ENCODE peak calls at places on chromosomes 3 and 15, in four cellular contexts. One of them, this sample, is unnamed.

GRCh38 chr3:196016485-196016884 is 65.4 kb downstream of the TFRC start:
- DNase-seq in NCI-H1417: no peak
- DNase-seq in activated CD8-positive, alpha-beta memory T cell treated with anti-CD3 and anti-CD28 coated beads, Interleukin-2, amount 50 U/mL, for 4 hours: no peak
- DNase-seq in adipocyte: peak
- DNase-seq in this sample: no peak

GRCh38 chr3:128320551-128321340 is 145.9 kb downstream of the DNAJB8 start:
- DNase-seq in adipocyte: no peak
- DNase-seq in NCI-H1417: no peak
- DNase-seq in activated CD8-positive, alpha-beta memory T cell treated with anti-CD3 and anti-CD28 coated beads, Interleukin-2, amount 50 U/mL, for 4 hours: no peak
- DNase-seq in this sample: peak

GRCh38 chr3:11431319-11431718 is 159.1 kb downstream of the ATG7 start:
- DNase-seq in NCI-H1417: no peak
- DNase-seq in adipocyte: no peak
- DNase-seq in activated CD8-positive, alpha-beta memory T cell treated with anti-CD3 and anti-CD28 coated beads, Interleukin-2, amount 50 U/mL, for 4 hours: no peak
- DNase-seq in this sample: no peak

GRCh38 chr3:12977117-12977808 is 96.0 kb downstream of the IQSEC1 start:
- DNase-seq in adipocyte: no peak
- DNase-seq in NCI-H1417: peak
- DNase-seq in activated CD8-positive, alpha-beta memory T cell treated with anti-CD3 and anti-CD28 coated beads, Interleukin-2, amount 50 U/mL, for 4 hours: no peak
- DNase-seq in this sample: no peak

GRCh38 chr15:50685191-50685975 is 1.2 kb downstream of the TRPM7 start:
- DNase-seq in NCI-H1417: peak
- DNase-seq in activated CD8-positive, alpha-beta memory T cell treated with anti-CD3 and anti-CD28 coated beads, Interleukin-2, amount 50 U/mL, for 4 hours: no peak
- DNase-seq in adipocyte: peak
- DNase-seq in this sample: no peak

GRCh38 chr3:162142511-162142910 is 645.9 kb downstream of the OTOL1 start:
- DNase-seq in NCI-H1417: no peak
- DNase-seq in activated CD8-positive, alpha-beta memory T cell treated with anti-CD3 and anti-CD28 coated beads, Interleukin-2, amount 50 U/mL, for 4 hours: no peak
- DNase-seq in adipocyte: peak
- DNase-seq in this sample: no peak

GRCh38 chr3:62771331-62772097 is 103.7 kb downstream of the CADPS start:
- DNase-seq in adipocyte: no peak
- DNase-seq in NCI-H1417: no peak
- DNase-seq in activated CD8-positive, alpha-beta memory T cell treated with anti-CD3 and anti-CD28 coated beads, Interleukin-2, amount 50 U/mL, for 4 hours: no peak
- DNase-seq in this sample: no peak

GRCh38 chr15:35545316-35545824 is 595 bp downstream of the DPH6 start:
- DNase-seq in adipocyte: peak
- DNase-seq in NCI-H1417: no peak
- DNase-seq in activated CD8-positive, alpha-beta memory T cell treated with anti-CD3 and anti-CD28 coated beads, Interleukin-2, amount 50 U/mL, for 4 hours: peak
- DNase-seq in this sample: no peak

GRCh38 chr3:140176526-140176925 is 241.5 kb downstream of the CLSTN2 start:
- DNase-seq in activated CD8-positive, alpha-beta memory T cell treated with anti-CD3 and anti-CD28 coated beads, Interleukin-2, amount 50 U/mL, for 4 hours: no peak
- DNase-seq in adipocyte: peak
- DNase-seq in NCI-H1417: no peak
- DNase-seq in this sample: no peak

GRCh38 chr3:18295171-18295920 is 129.8 kb downstream of the SATB1 start:
- DNase-seq in adipocyte: peak
- DNase-seq in activated CD8-positive, alpha-beta memory T cell treated with anti-CD3 and anti-CD28 coated beads, Interleukin-2, amount 50 U/mL, for 4 hours: no peak
- DNase-seq in NCI-H1417: no peak
- DNase-seq in this sample: no peak

GRCh38 chr3:182309120-182309519 is 484.2 kb upstream of the ATP11B start:
- DNase-seq in NCI-H1417: peak
- DNase-seq in activated CD8-positive, alpha-beta memory T cell treated with anti-CD3 and anti-CD28 coated beads, Interleukin-2, amount 50 U/mL, for 4 hours: no peak
- DNase-seq in adipocyte: no peak
- DNase-seq in this sample: no peak

GRCh38 chr15:68885070-68885469 is 45.3 kb upstream of the SPESP1 start:
- DNase-seq in adipocyte: peak
- DNase-seq in NCI-H1417: no peak
- DNase-seq in activated CD8-positive, alpha-beta memory T cell treated with anti-CD3 and anti-CD28 coated beads, Interleukin-2, amount 50 U/mL, for 4 hours: no peak
- DNase-seq in this sample: no peak

GRCh38 chr3:72990701-72991395 is 5.8 kb upstream of the PPP4R2 start:
- DNase-seq in adipocyte: no peak
- DNase-seq in activated CD8-positive, alpha-beta memory T cell treated with anti-CD3 and anti-CD28 coated beads, Interleukin-2, amount 50 U/mL, for 4 hours: no peak
- DNase-seq in NCI-H1417: no peak
- DNase-seq in this sample: no peak

GRCh38 chr15:82539690-82540054 is 585 bp downstream of the RPS17 start:
- DNase-seq in NCI-H1417: no peak
- DNase-seq in adipocyte: peak
- DNase-seq in activated CD8-positive, alpha-beta memory T cell treated with anti-CD3 and anti-CD28 coated beads, Interleukin-2, amount 50 U/mL, for 4 hours: peak
- DNase-seq in this sample: no peak

GRCh38 chr3:57752307-57752706 is 3.8 kb upstream of the SLMAP start:
- DNase-seq in adipocyte: peak
- DNase-seq in activated CD8-positive, alpha-beta memory T cell treated with anti-CD3 and anti-CD28 coated beads, Interleukin-2, amount 50 U/mL, for 4 hours: no peak
- DNase-seq in NCI-H1417: no peak
- DNase-seq in this sample: no peak

GRCh38 chr3:42177801-42178150 is 86.6 kb downstream of the TRAK1 start:
- DNase-seq in adipocyte: no peak
- DNase-seq in NCI-H1417: no peak
- DNase-seq in activated CD8-positive, alpha-beta memory T cell treated with anti-CD3 and anti-CD28 coated beads, Interleukin-2, amount 50 U/mL, for 4 hours: no peak
- DNase-seq in this sample: no peak

GRCh38 chr3:187210555-187211327 is 13.5 kb downstream of the RTP1 start:
- DNase-seq in NCI-H1417: no peak
- DNase-seq in activated CD8-positive, alpha-beta memory T cell treated with anti-CD3 and anti-CD28 coated beads, Interleukin-2, amount 50 U/mL, for 4 hours: no peak
- DNase-seq in adipocyte: peak
- DNase-seq in this sample: no peak

GRCh38 chr3:40109641-40110490 is 199.6 kb upstream of the EIF1B start:
- DNase-seq in activated CD8-positive, alpha-beta memory T cell treated with anti-CD3 and anti-CD28 coated beads, Interleukin-2, amount 50 U/mL, for 4 hours: no peak
- DNase-seq in NCI-H1417: peak
- DNase-seq in adipocyte: peak
- DNase-seq in this sample: no peak

GRCh38 chr3:112640864-112641751 is at the start of gene CCDC80:
- DNase-seq in activated CD8-positive, alpha-beta memory T cell treated with anti-CD3 and anti-CD28 coated beads, Interleukin-2, amount 50 U/mL, for 4 hours: no peak
- DNase-seq in adipocyte: peak
- DNase-seq in NCI-H1417: no peak
- DNase-seq in this sample: no peak

GRCh38 chr15:78477295-78477694 is 30.1 kb upstream of the HYKK start:
- DNase-seq in activated CD8-positive, alpha-beta memory T cell treated with anti-CD3 and anti-CD28 coated beads, Interleukin-2, amount 50 U/mL, for 4 hours: no peak
- DNase-seq in NCI-H1417: no peak
- DNase-seq in adipocyte: no peak
- DNase-seq in this sample: no peak

GRCh38 chr15:22949074-22949547 is 31.1 kb downstream of the CYFIP1 start:
- DNase-seq in activated CD8-positive, alpha-beta memory T cell treated with anti-CD3 and anti-CD28 coated beads, Interleukin-2, amount 50 U/mL, for 4 hours: no peak
- DNase-seq in NCI-H1417: no peak
- DNase-seq in adipocyte: peak
- DNase-seq in this sample: no peak

GRCh38 chr15:67116742-67117141 is 51.3 kb downstream of the SMAD3 start:
- DNase-seq in adipocyte: no peak
- DNase-seq in activated CD8-positive, alpha-beta memory T cell treated with anti-CD3 and anti-CD28 coated beads, Interleukin-2, amount 50 U/mL, for 4 hours: no peak
- DNase-seq in NCI-H1417: no peak
- DNase-seq in this sample: peak

GRCh38 chr15:25772500-25772899 is 90.6 kb downstream of the ATP10A start:
- DNase-seq in activated CD8-positive, alpha-beta memory T cell treated with anti-CD3 and anti-CD28 coated beads, Interleukin-2, amount 50 U/mL, for 4 hours: no peak
- DNase-seq in NCI-H1417: no peak
- DNase-seq in adipocyte: no peak
- DNase-seq in this sample: no peak

GRCh38 chr15:61835476-61836106 is 224.7 kb downstream of the VPS13C start:
- DNase-seq in NCI-H1417: peak
- DNase-seq in activated CD8-positive, alpha-beta memory T cell treated with anti-CD3 and anti-CD28 coated beads, Interleukin-2, amount 50 U/mL, for 4 hours: peak
- DNase-seq in adipocyte: peak
- DNase-seq in this sample: no peak

GRCh38 chr15:94731286-94731685 is 499.9 kb downstream of the MCTP2 start:
- DNase-seq in NCI-H1417: no peak
- DNase-seq in adipocyte: no peak
- DNase-seq in activated CD8-positive, alpha-beta memory T cell treated with anti-CD3 and anti-CD28 coated beads, Interleukin-2, amount 50 U/mL, for 4 hours: no peak
- DNase-seq in this sample: no peak

GRCh38 chr3:179063945-179064560 is 7.6 kb downstream of the ZMAT3 start:
- DNase-seq in activated CD8-positive, alpha-beta memory T cell treated with anti-CD3 and anti-CD28 coated beads, Interleukin-2, amount 50 U/mL, for 4 hours: no peak
- DNase-seq in NCI-H1417: no peak
- DNase-seq in adipocyte: peak
- DNase-seq in this sample: no peak

GRCh38 chr3:52356126-52356525 is 40.0 kb downstream of the DNAH1 start:
- DNase-seq in adipocyte: no peak
- DNase-seq in NCI-H1417: no peak
- DNase-seq in activated CD8-positive, alpha-beta memory T cell treated with anti-CD3 and anti-CD28 coated beads, Interleukin-2, amount 50 U/mL, for 4 hours: no peak
- DNase-seq in this sample: peak

GRCh38 chr3:100634493-100635272 is 25.3 kb downstream of the ADGRG7 start:
- DNase-seq in adipocyte: peak
- DNase-seq in NCI-H1417: peak
- DNase-seq in activated CD8-positive, alpha-beta memory T cell treated with anti-CD3 and anti-CD28 coated beads, Interleukin-2, amount 50 U/mL, for 4 hours: no peak
- DNase-seq in this sample: no peak